ENCODE peak calls at places on chromosomes 13 and 19, in ten cellular contexts. Z is fibroblast of villous mesenchyme, B is aorta, I is NCI-H1092, P is BE2C, Y is HFF-Myc, R is T follicular helper cell, U is RWPE1, H is dermis blood vessel endothelial cell, J is BJ. K is an unnamed sample.

GRCh38 chr19:5891938-5892771 is 11.4 kb downstream of the NDUFA11 start:
- DNase-seq in Z (peak), B (no peak), I (no peak), P (peak), Y (no peak), R (no peak), U (no peak), H (peak), J (no peak), K (no peak)

GRCh38 chr13:80217614-80218456 is 123.1 kb downstream of the SPRY2 start:
- DNase-seq in Z (peak), B (no peak), I (no peak), P (no peak), Y (no peak), R (no peak), U (no peak), H (peak), J (no peak), K (no peak)

GRCh38 chr13:51764184-51765141 is 39.5 kb downstream of the DHRS12 start:
- DNase-seq in Z (peak), B (peak), I (no peak), P (peak), Y (peak), R (peak), U (no peak), H (peak), J (no peak), K (peak)

GRCh38 chr19:29660835-29661234 is 4.4 kb upstream of the PLEKHF1 start:
- DNase-seq in Z (no peak), B (no peak), I (no peak), P (no peak), Y (no peak), R (no peak), U (no peak), H (no peak), J (no peak), K (no peak)

GRCh38 chr19:28627669-28628068 is 585.3 kb downstream of the UQCRFS1 start:
- DNase-seq in Z (no peak), B (no peak), I (no peak), P (no peak), Y (no peak), R (no peak), U (no peak), H (no peak), J (no peak), K (no peak)

GRCh38 chr13:109111141-109111540 is 481.7 kb downstream of the MYO16 start:
- DNase-seq in Z (no peak), B (no peak), I (no peak), P (no peak), Y (no peak), R (no peak), U (no peak), H (no peak), J (no peak), K (no peak)

GRCh38 chr19:7894612-7895309 is 6.5 kb downstream of the LRRC8E start:
- DNase-seq in Z (no peak), B (no peak), I (no peak), P (no peak), Y (no peak), R (no peak), U (peak), H (no peak), J (no peak), K (no peak)

GRCh38 chr19:1429750-1430149 is 8.4 kb upstream of the RPS15 start:
- DNase-seq in Z (peak), B (no peak), I (no peak), P (no peak), Y (no peak), R (no peak), U (no peak), H (no peak), J (no peak), K (no peak)

GRCh38 chr19:56253737-56254136 is 18.8 kb upstream of the EDDM13 start:
- DNase-seq in Z (peak), B (no peak), I (peak), P (no peak), Y (peak), R (no peak), U (peak), H (peak), J (no peak), K (no peak)

GRCh38 chr19:3190470-3190770 is 4.7 kb downstream of the NCLN start:
- DNase-seq in Z (no peak), B (no peak), I (no peak), P (no peak), Y (no peak), R (no peak), U (no peak), H (no peak), J (no peak), K (no peak)

GRCh38 chr19:33639034-33639681 is 17.4 kb downstream of the CHST8 start:
- DNase-seq in Z (no peak), B (no peak), I (no peak), P (no peak), Y (no peak), R (no peak), U (no peak), H (no peak), J (no peak), K (no peak)

GRCh38 chr19:32404213-32404938 is 1.2 kb upstream of the DPY19L3 start:
- DNase-seq in Z (peak), B (no peak), I (no peak), P (no peak), Y (no peak), R (no peak), U (no peak), H (no peak), J (no peak), K (no peak)

GRCh38 chr19:1268392-1269064 is 604 bp upstream of the CIRBP start:
- DNase-seq in Z (no peak), B (no peak), I (no peak), P (no peak), Y (no peak), R (no peak), U (no peak), H (no peak), J (no peak), K (no peak)

GRCh38 chr19:50833117-50833801 is at the start of gene KLK15:
- DNase-seq in Z (no peak), B (peak), I (no peak), P (no peak), Y (no peak), R (no peak), U (no peak), H (no peak), J (no peak), K (no peak)

GRCh38 chr13:74037762-74038161 is 96.4 kb downstream of the KLF12 start:
- DNase-seq in Z (no peak), B (no peak), I (no peak), P (no peak), Y (no peak), R (no peak), U (no peak), H (no peak), J (no peak), K (no peak)

GRCh38 chr19:934865-935422 is 9.1 kb downstream of the ARID3A start:
- DNase-seq in Z (peak), B (peak), I (peak), P (peak), Y (peak), R (no peak), U (no peak), H (peak), J (no peak), K (no peak)

GRCh38 chr13:107881362-107881761 is 334.0 kb downstream of the LIG4 start:
- DNase-seq in Z (peak), B (no peak), I (no peak), P (no peak), Y (no peak), R (no peak), U (no peak), H (no peak), J (no peak), K (no peak)

GRCh38 chr19:2426661-2427322 is 594 bp downstream of the TIMM13 start:
- DNase-seq in Z (peak), B (no peak), I (peak), P (peak), Y (no peak), R (no peak), U (peak), H (peak), J (no peak), K (peak)

GRCh38 chr13:32203736-32204135 is 111.4 kb downstream of the ZAR1L start:
- DNase-seq in Z (no peak), B (no peak), I (no peak), P (no peak), Y (no peak), R (no peak), U (no peak), H (no peak), J (no peak), K (no peak)

GRCh38 chr19:7690779-7691258 is 10.2 kb downstream of the TRAPPC5 start:
- DNase-seq in Z (no peak), B (no peak), I (no peak), P (no peak), Y (no peak), R (no peak), U (no peak), H (no peak), J (no peak), K (no peak)

GRCh38 chr19:47445937-47446402 is 25.7 kb downstream of the SLC8A2 start:
- DNase-seq in Z (peak), B (peak), I (no peak), P (peak), Y (no peak), R (peak), U (no peak), H (peak), J (no peak), K (peak)

GRCh38 chr13:100892981-100893380 is 218.4 kb upstream of the TMTC4 start:
- DNase-seq in Z (no peak), B (no peak), I (no peak), P (no peak), Y (no peak), R (no peak), U (no peak), H (no peak), J (no peak), K (no peak)

GRCh38 chr13:106156468-106156867 is 379.0 kb downstream of the EFNB2 start:
- DNase-seq in Z (peak), B (no peak), I (no peak), P (no peak), Y (peak), R (no peak), U (peak), H (peak), J (peak), K (no peak)

GRCh38 chr19:55275851-55276719 is 3.8 kb downstream of the HSPBP1 start:
- DNase-seq in Z (no peak), B (no peak), I (no peak), P (no peak), Y (no peak), R (no peak), U (no peak), H (no peak), J (no peak), K (no peak)

GRCh38 chr13:65613004-65613403 is 1617.1 kb downstream of the PCDH9 start:
- DNase-seq in Z (no peak), B (no peak), I (no peak), P (no peak), Y (no peak), R (no peak), U (no peak), H (no peak), J (no peak), K (no peak)

GRCh38 chr19:29155683-29156082 is 57.3 kb downstream of the UQCRFS1 start:
- DNase-seq in Z (no peak), B (no peak), I (no peak), P (no peak), Y (no peak), R (no peak), U (no peak), H (no peak), J (no peak), K (no peak)

GRCh38 chr19:3162418-3163229 is 15.9 kb upstream of the S1PR4 start:
- DNase-seq in Z (no peak), B (no peak), I (peak), P (peak), Y (no peak), R (no peak), U (peak), H (peak), J (no peak), K (no peak)

GRCh38 chr13:42883771-42884170 is 102.4 kb downstream of the FAM216B start:
- DNase-seq in Z (peak), B (no peak), I (peak), P (peak), Y (peak), R (no peak), U (no peak), H (peak), J (no peak), K (no peak)

GRCh38 chr19:18211683-18212082 is 7.8 kb upstream of the RAB3A start:
- DNase-seq in Z (no peak), B (no peak), I (no peak), P (no peak), Y (no peak), R (no peak), U (no peak), H (no peak), J (no peak), K (no peak)

GRCh38 chr19:46076951-46077814 is 36.4 kb upstream of the IGFL4 start:
- DNase-seq in Z (peak), B (no peak), I (peak), P (peak), Y (peak), R (no peak), U (peak), H (peak), J (no peak), K (no peak)

GRCh38 chr19:18500820-18501219 is 21.1 kb downstream of the ELL start:
- DNase-seq in Z (no peak), B (peak), I (no peak), P (no peak), Y (no peak), R (no peak), U (no peak), H (no peak), J (no peak), K (no peak)

GRCh38 chr13:73406454-73406853 is 347.6 kb downstream of the KLF5 start:
- DNase-seq in Z (no peak), B (no peak), I (no peak), P (no peak), Y (no peak), R (no peak), U (no peak), H (no peak), J (no peak), K (no peak)

GRCh38 chr19:20664917-20665781 is 3.8 kb upstream of the ZNF626 start:
- DNase-seq in Z (peak), B (peak), I (no peak), P (no peak), Y (no peak), R (no peak), U (no peak), H (no peak), J (no peak), K (no peak)

K was measured in CD8-positive, alpha-beta T cell.